ENCODE peak calls at places on chromosome 10, in five cellular contexts. B, W, H, S and Q are unnamed samples.

GRCh38 chr10:124802313-124802675 is 675 bp downstream of the ABRAXAS2 start:
- DNase-seq in W (no peak), H (no peak), S (no peak), B (no peak), Q (no peak)

GRCh38 chr10:126397640-126398382 is 9.5 kb upstream of the ADAM12 start:
- DNase-seq in B (no peak), W (no peak), H (no peak), S (no peak), Q (no peak)

GRCh38 chr10:31366703-31367102 is 47.7 kb downstream of the ZEB1 start:
- DNase-seq in H (no peak), B (no peak), S (no peak), W (no peak), Q (no peak)

GRCh38 chr10:132185601-132186487 is 904 bp upstream of the DPYSL4 start:
- DNase-seq in S (peak), B (no peak), W (peak), H (peak), Q (no peak)

GRCh38 chr10:89745903-89746302 is 44.5 kb downstream of the KIF20B start:
- DNase-seq in B (no peak), W (no peak), S (no peak), H (no peak), Q (no peak)

GRCh38 chr10:86824151-86824550 is 67.7 kb downstream of the BMPR1A start:
- DNase-seq in B (no peak), S (no peak), H (no peak), W (no peak), Q (no peak)

GRCh38 chr10:77405771-77406241 is 231.8 kb downstream of the KCNMA1 start:
- DNase-seq in B (peak), S (peak), W (no peak), H (peak), Q (peak)

GRCh38 chr10:34960983-34961382 is 129.2 kb downstream of the CUL2 start:
- DNase-seq in W (no peak), H (no peak), B (no peak), S (no peak), Q (peak)

GRCh38 chr10:15293862-15294835 is 76.9 kb downstream of the FAM171A1 start:
- DNase-seq in S (no peak), H (no peak), B (no peak), W (no peak), Q (no peak)

GRCh38 chr10:106705576-106706526 is 458.7 kb downstream of the SORCS1 start:
- DNase-seq in S (peak), W (peak), H (no peak), B (peak), Q (peak)

GRCh38 chr10:17836917-17837316 is 27.8 kb downstream of the MRC1 start:
- DNase-seq in S (peak), W (no peak), H (no peak), B (no peak), Q (no peak)

GRCh38 chr10:30436200-30436599 is 2.2 kb downstream of the MAP3K8 start:
- DNase-seq in S (no peak), W (no peak), H (no peak), B (no peak), Q (no peak)

GRCh38 chr10:58651742-58652141 is 139.1 kb downstream of the BICC1 start:
- DNase-seq in H (no peak), W (no peak), S (no peak), B (no peak), Q (no peak)

GRCh38 chr10:6581750-6582697 is 1.9 kb upstream of the PRKCQ start:
- DNase-seq in S (no peak), W (no peak), H (no peak), B (no peak), Q (no peak)

GRCh38 chr10:93916257-93917063 is 22.7 kb downstream of the SLC35G1 start:
- DNase-seq in S (no peak), H (peak), B (no peak), W (no peak), Q (no peak)

GRCh38 chr10:19788075-19788686 is 28.1 kb upstream of the PLXDC2 start:
- DNase-seq in H (no peak), W (no peak), S (peak), B (no peak), Q (no peak)

GRCh38 chr10:4280481-4281206 is 495.6 kb upstream of the KLF6 start:
- DNase-seq in S (peak), B (no peak), W (no peak), H (no peak), Q (no peak)

GRCh38 chr10:119007211-119007574 is 22.3 kb upstream of the NANOS1 start:
- DNase-seq in W (no peak), S (no peak), B (no peak), H (no peak), Q (no peak)

GRCh38 chr10:121668336-121669009 is 70.2 kb upstream of the FGFR2 start:
- DNase-seq in H (no peak), S (peak), B (peak), W (no peak), Q (no peak)

GRCh38 chr10:133231244-133231945 is 1.4 kb downstream of the UTF1 start:
- DNase-seq in W (no peak), B (no peak), H (no peak), S (no peak), Q (no peak)

GRCh38 chr10:100872034-100872791 is 40.5 kb upstream of the SLF2 start:
- DNase-seq in S (no peak), H (no peak), W (peak), B (no peak), Q (no peak)

GRCh38 chr10:20598590-20598989 is 298.5 kb downstream of the NEBL start:
- DNase-seq in H (no peak), B (peak), W (no peak), S (no peak), Q (no peak)

GRCh38 chr10:119481781-119482426 is 60.6 kb downstream of the RGS10 start:
- DNase-seq in H (no peak), B (no peak), S (no peak), W (no peak), Q (no peak)

GRCh38 chr10:58028597-58029366 is 238.9 kb downstream of the IPMK start:
- DNase-seq in S (no peak), W (no peak), H (no peak), B (no peak), Q (no peak)

GRCh38 chr10:132059760-132060508 is 5.8 kb upstream of the JAKMIP3 start:
- DNase-seq in S (no peak), W (no peak), H (no peak), B (peak), Q (no peak)

GRCh38 chr10:43824934-43825333 is 176.3 kb upstream of the ZNF32 start:
- DNase-seq in W (no peak), B (no peak), H (no peak), S (no peak), Q (no peak)